ENCODE peak calls at places on chromosomes 11 and 22, in four cellular contexts. T is HCT116, A is GM12878, Y is GM23338. W is an unnamed sample.

GRCh38 chr11:12901874-12902481 is 107.1 kb upstream of the RASSF10 start:
- DNase-seq in T (no peak), A (no peak), Y (no peak), W (no peak)

GRCh38 chr11:124233376-124233775 is 7.5 kb upstream of the OR8G1 start:
- DNase-seq in T (no peak), A (no peak), Y (no peak), W (no peak)

GRCh38 chr11:69587454-69588081 is 53.4 kb upstream of the CCND1 start:
- DNase-seq in T (peak), A (no peak), Y (no peak), W (no peak)

GRCh38 chr11:63017306-63017974 is 1.8 kb upstream of the SLC22A8 start:
- DNase-seq in T (no peak), A (no peak), Y (no peak), W (peak)

GRCh38 chr11:115220423-115220822 is 283.8 kb downstream of the CADM1 start:
- DNase-seq in T (no peak), A (no peak), Y (no peak), W (no peak)

GRCh38 chr22:27581241-27581640 is 220.3 kb downstream of the MN1 start:
- DNase-seq in T (no peak), A (no peak), Y (no peak), W (no peak)

GRCh38 chr11:121557348-121557747 is 104.6 kb upstream of the SORL1-AS1 start:
- DNase-seq in T (no peak), A (peak), Y (no peak), W (no peak)

GRCh38 chr11:112292785-112293407 is 32.2 kb upstream of the PLET1 start:
- DNase-seq in T (no peak), A (no peak), Y (no peak), W (no peak)

GRCh38 chr11:108196901-108197300 is 25.5 kb downstream of the NPAT start:
- DNase-seq in T (no peak), A (peak), Y (no peak), W (no peak)

GRCh38 chr11:113329725-113330124 is 15.3 kb downstream of the TTC12 start:
- DNase-seq in T (no peak), A (no peak), Y (no peak), W (no peak)

GRCh38 chr22:36612458-36612857 is 83.5 kb upstream of the EIF3D start:
- DNase-seq in T (no peak), A (no peak), Y (no peak), W (no peak)

GRCh38 chr22:19620742-19621371 is 93.4 kb upstream of the SEPTIN5 start:
- DNase-seq in T (no peak), A (no peak), Y (no peak), W (no peak)

GRCh38 chr11:64605656-64606585 is 14.9 kb downstream of the SLC22A12 start:
- DNase-seq in T (no peak), A (no peak), Y (no peak), W (no peak)

GRCh38 chr11:58006940-58007339 is 16.7 kb upstream of the OR9Q1 start:
- DNase-seq in T (no peak), A (no peak), Y (no peak), W (no peak)

GRCh38 chr22:44567846-44568493 is 69.9 kb upstream of the RTL6 start:
- DNase-seq in T (peak), A (no peak), Y (peak), W (no peak)

GRCh38 chr11:820655-821512 is 2.2 kb downstream of the PNPLA2 start:
- DNase-seq in T (no peak), A (no peak), Y (no peak), W (no peak)

GRCh38 chr11:96426356-96427103 is 36.7 kb downstream of the JRKL start:
- DNase-seq in T (peak), A (no peak), Y (peak), W (peak)

GRCh38 chr11:3947084-3947483 is 91.6 kb downstream of the STIM1 start:
- DNase-seq in T (no peak), A (peak), Y (no peak), W (no peak)

GRCh38 chr11:125387991-125388390 is 108.1 kb downstream of the FEZ1 start:
- DNase-seq in T (no peak), A (no peak), Y (no peak), W (no peak)

GRCh38 chr11:45449036-45449601 is 163.0 kb upstream of the SYT13 start:
- DNase-seq in T (no peak), A (no peak), Y (no peak), W (no peak)

GRCh38 chr11:107716884-107717532 is 5.2 kb upstream of the SLN start:
- DNase-seq in T (no peak), A (no peak), Y (no peak), W (no peak)

GRCh38 chr11:70569173-70569890 is 171.0 kb downstream of the CTTN start:
- DNase-seq in T (no peak), A (no peak), Y (no peak), W (no peak)

GRCh38 chr11:21511835-21512440 is 680.9 kb upstream of the ANO5 start:
- DNase-seq in T (peak), A (no peak), Y (peak), W (peak)

GRCh38 chr11:110988731-110989130 is 256.8 kb upstream of the POU2AF2 start:
- DNase-seq in T (no peak), A (no peak), Y (no peak), W (no peak)

GRCh38 chr22:20088263-20088648 is 8.2 kb downstream of the DGCR8 start:
- DNase-seq in T (no peak), A (no peak), Y (no peak), W (no peak)

GRCh38 chr22:37643225-37643847 is 3.9 kb downstream of the SH3BP1 start:
- DNase-seq in T (no peak), A (no peak), Y (peak), W (peak)

GRCh38 chr11:44264126-44264749 is 45.7 kb downstream of the ALX4 start:
- DNase-seq in T (no peak), A (no peak), Y (no peak), W (no peak)

GRCh38 chr22:37479196-37479595 is 7.0 kb downstream of the MFNG start:
- DNase-seq in T (no peak), A (no peak), Y (no peak), W (no peak)

GRCh38 chr11:128662960-128663359 is 30.9 kb upstream of the FLI1 start:
- DNase-seq in T (no peak), A (no peak), Y (no peak), W (peak)

GRCh38 chr22:17396531-17396930 is 27.3 kb downstream of the CECR2 start:
- DNase-seq in T (no peak), A (no peak), Y (no peak), W (no peak)

GRCh38 chr11:134574947-134575346 is 162.9 kb upstream of the B3GAT1 start:
- DNase-seq in T (no peak), A (no peak), Y (no peak), W (no peak)

GRCh38 chr11:10728154-10728553 is 22.9 kb upstream of the CTR9 start:
- DNase-seq in T (no peak), A (no peak), Y (peak), W (no peak)

GRCh38 chr11:122746611-122747305 is 91.2 kb downstream of the UBASH3B start:
- DNase-seq in T (no peak), A (no peak), Y (no peak), W (no peak)

GRCh38 chr11:106305458-106305857 is 228.0 kb downstream of the AASDHPPT start:
- DNase-seq in T (no peak), A (no peak), Y (no peak), W (no peak)

GRCh38 chr22:34115722-34116121 is 195.4 kb upstream of the LARGE1 start:
- DNase-seq in T (no peak), A (no peak), Y (no peak), W (no peak)
- TF ChIP-seq REST in T (no peak), A (no peak), Y (no peak), W (no peak)

DNA sequence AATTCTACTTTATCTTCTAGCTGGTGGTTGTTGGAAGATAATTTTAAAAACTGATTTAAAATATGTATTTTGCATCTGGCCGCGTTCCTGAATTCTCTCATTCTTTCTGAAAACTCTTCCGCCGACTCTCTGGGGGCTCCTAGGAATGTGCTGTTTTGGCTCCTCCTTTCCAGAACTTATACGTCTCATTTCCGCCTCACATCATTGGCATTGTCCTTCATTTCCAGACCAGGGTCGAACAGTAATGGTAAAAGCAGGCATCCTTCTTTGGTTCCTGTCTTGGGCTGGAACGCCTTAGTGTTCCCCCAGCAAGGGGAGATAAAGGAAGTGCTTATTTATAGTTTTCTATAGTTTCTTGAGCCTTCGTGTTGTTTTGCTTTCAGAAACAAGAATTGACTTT is 10.9 kb upstream of the TNNT3 start:
- DNase-seq in T (no peak), A (no peak), Y (peak), W (no peak)
- TF ChIP-seq REST in T (no peak), A (no peak), Y (no peak), W (no peak)

DNA sequence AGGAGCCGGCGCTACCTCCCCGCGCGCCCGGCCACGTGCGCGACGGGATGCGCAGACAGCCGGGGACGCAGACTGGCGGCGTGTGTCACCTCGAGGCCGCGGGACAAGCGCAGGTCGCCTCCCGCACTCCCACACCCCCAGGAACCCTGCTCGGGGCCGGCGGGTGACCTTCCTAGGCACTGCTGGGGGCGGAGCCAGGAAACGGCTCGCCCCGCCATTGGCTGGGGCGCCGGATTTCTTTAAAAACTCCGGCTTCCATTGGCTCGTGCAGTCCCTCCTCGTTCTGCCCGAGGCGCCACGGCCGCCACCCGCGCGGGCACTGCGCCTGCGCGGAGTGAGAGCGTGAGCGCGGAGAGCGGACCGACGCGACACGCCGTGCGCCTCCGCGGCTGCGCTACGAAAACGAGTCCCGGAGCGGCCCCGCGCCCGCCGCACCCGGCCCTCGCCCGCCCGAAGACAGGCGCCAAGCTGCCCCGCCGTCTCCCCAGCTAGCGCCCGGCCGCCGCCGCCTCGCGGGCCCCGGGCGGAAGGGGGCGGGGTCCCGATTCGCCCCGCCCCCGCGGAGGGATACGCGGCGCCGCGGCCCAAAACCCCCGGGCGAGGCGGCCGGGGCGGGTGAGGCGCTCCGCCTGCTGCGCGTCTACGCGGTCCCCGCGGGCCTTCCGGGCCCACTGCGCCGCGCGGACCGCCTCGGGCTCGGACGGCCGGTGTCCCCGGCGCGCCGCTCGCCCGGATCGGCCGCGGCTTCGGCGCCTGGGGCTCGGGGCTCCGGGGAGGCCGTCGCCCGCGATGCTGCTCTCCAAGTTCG is at the start of gene PIM3:
- DNase-seq in T (peak), A (peak), Y (peak), W (peak)
- TF ChIP-seq REST in T (no peak), A (no peak), Y (no peak), W (no peak)

GRCh38 chr22:46610345-46610744 is 9.8 kb upstream of the GRAMD4 start:
- DNase-seq in T (no peak), A (no peak), Y (no peak), W (no peak)
- TF ChIP-seq REST in T (no peak), A (no peak), Y (no peak), W (no peak)

GRCh38 chr11:92550871-92551270 is 326.3 kb downstream of the FAT3 start:
- DNase-seq in T (no peak), A (no peak), Y (no peak), W (no peak)

GRCh38 chr11:92554662-92555061 is 330.0 kb downstream of the FAT3 start:
- DNase-seq in T (no peak), A (no peak), Y (no peak), W (no peak)

GRCh38 chr11:92552942-92553341 is 328.3 kb downstream of the FAT3 start:
- DNase-seq in T (no peak), A (no peak), Y (no peak), W (no peak)

GRCh38 chr11:92557848-92558247 is 333.2 kb downstream of the FAT3 start:
- DNase-seq in T (no peak), A (no peak), Y (no peak), W (peak)

GRCh38 chr11:92556435-92556834 is 331.8 kb downstream of the FAT3 start:
- DNase-seq in T (no peak), A (no peak), Y (peak), W (no peak)
- TF ChIP-seq REST in T (peak), A (peak), Y (peak), W (peak)